ENCODE peak calls at places on chromosome 4, in four cellular contexts. D is activated B cell treated with CpG ODN at 0.5 μM for 24 hours, R is fibroblast of mammary gland, V is HT1080. T is an unnamed sample.

GRCh38 chr4:65502151-65502691 is 168.1 kb downstream of the EPHA5 start:
- DNase-seq in D (no peak), R (peak), V (peak), T (no peak)

GRCh38 chr4:155038459-155038858 is 170.0 kb upstream of the NPY2R start:
- DNase-seq in D (no peak), R (no peak), V (no peak), T (no peak)

GRCh38 chr4:8537041-8537461 is 43.1 kb upstream of the GPR78 start:
- DNase-seq in D (no peak), R (peak), V (peak), T (no peak)

GRCh38 chr4:128427832-128428366 is 140.3 kb upstream of the PGRMC2 start:
- DNase-seq in D (no peak), R (peak), V (peak), T (no peak)

GRCh38 chr4:186792994-186793393 is 69.3 kb upstream of the FAT1 start:
- DNase-seq in D (no peak), R (peak), V (no peak), T (no peak)

GRCh38 chr4:680931-681645 is 6.7 kb downstream of the MYL5 start:
- DNase-seq in D (peak), R (peak), V (peak), T (no peak)

GRCh38 chr4:85302193-85302736 is 172.7 kb upstream of the ARHGAP24 start:
- DNase-seq in D (no peak), R (no peak), V (no peak), T (no peak)

GRCh38 chr4:661856-662761 is 12.0 kb downstream of the ATP5ME start:
- DNase-seq in D (no peak), R (no peak), V (no peak), T (no peak)

GRCh38 chr4:10117424-10118354 is 1.1 kb upstream of the WDR1 start:
- DNase-seq in D (peak), R (peak), V (no peak), T (peak)

GRCh38 chr4:165635261-165635838 is 237.7 kb upstream of the TLL1 start:
- DNase-seq in D (no peak), R (no peak), V (no peak), T (no peak)

GRCh38 chr4:5710065-5710961 is 688 bp upstream of the EVC start:
- DNase-seq in D (no peak), R (no peak), V (no peak), T (no peak)

GRCh38 chr4:6339818-6340445 is 70.3 kb downstream of the WFS1 start:
- DNase-seq in D (no peak), R (no peak), V (no peak), T (no peak)

GRCh38 chr4:93657527-93657926 is 171.0 kb upstream of the ATOH1 start:
- DNase-seq in D (no peak), R (no peak), V (no peak), T (no peak)

GRCh38 chr4:108543359-108543968 is 76.9 kb upstream of the RPL34 start:
- DNase-seq in D (no peak), R (no peak), V (no peak), T (no peak)

GRCh38 chr4:24226018-24226417 is 336.2 kb upstream of the PPARGC1A start:
- DNase-seq in D (no peak), R (peak), V (peak), T (no peak)

GRCh38 chr4:173573286-173573685 is 43.3 kb upstream of the HAND2 start:
- DNase-seq in D (no peak), R (no peak), V (no peak), T (no peak)

GRCh38 chr4:185304541-185304940 is 91.2 kb downstream of the LRP2BP start:
- DNase-seq in D (no peak), R (no peak), V (no peak), T (no peak)

GRCh38 chr4:105594094-105595010 is 41.9 kb downstream of the ARHGEF38 start:
- DNase-seq in D (no peak), R (no peak), V (no peak), T (no peak)

GRCh38 chr4:71009796-71010588 is 16.5 kb downstream of the DCK start:
- DNase-seq in D (no peak), R (peak), V (peak), T (no peak)

GRCh38 chr4:136302566-136302965 is 1229.7 kb downstream of the PCDH18 start:
- DNase-seq in D (no peak), R (no peak), V (no peak), T (no peak)

GRCh38 chr4:182576609-182577289 is 333.5 kb downstream of the TENM3 start:
- DNase-seq in D (no peak), R (no peak), V (no peak), T (no peak)

GRCh38 chr4:106763044-106763443 is 273.1 kb downstream of the DKK2 start:
- DNase-seq in D (no peak), R (peak), V (no peak), T (no peak)

GRCh38 chr4:55078987-55079386 is 46.4 kb downstream of the KDR start:
- DNase-seq in D (no peak), R (peak), V (peak), T (no peak)

GRCh38 chr4:23902203-23902602 is 12.4 kb upstream of the PPARGC1A start:
- DNase-seq in D (no peak), R (no peak), V (no peak), T (no peak)

GRCh38 chr4:186158021-186158859 is 33.1 kb upstream of the CYP4V2 start:
- DNase-seq in D (no peak), R (no peak), V (no peak), T (no peak)

GRCh38 chr4:148288448-148288847 is 153.8 kb downstream of the NR3C2 start:
- DNase-seq in D (no peak), R (no peak), V (no peak), T (no peak)

GRCh38 chr4:155705664-155706063 is 39.0 kb downstream of the GUCY1A1 start:
- DNase-seq in D (no peak), R (peak), V (peak), T (no peak)

GRCh38 chr4:144967161-144967560 is 130.8 kb downstream of the ANAPC10 start:
- DNase-seq in D (no peak), R (no peak), V (no peak), T (no peak)

GRCh38 chr4:153267013-153267412 is 62.8 kb downstream of the TRIM2 start:
- DNase-seq in D (no peak), R (peak), V (no peak), T (no peak)

GRCh38 chr4:16862688-16863087 is 35.8 kb downstream of the LDB2 start:
- DNase-seq in D (no peak), R (peak), V (no peak), T (no peak)

GRCh38 chr4:17494258-17494657 is 17.6 kb downstream of the QDPR start:
- DNase-seq in D (no peak), R (peak), V (peak), T (no peak)

GRCh38 chr4:141247430-141247780 is 26.7 kb downstream of the ZNF330 start:
- DNase-seq in D (no peak), R (peak), V (no peak), T (no peak)

GRCh38 chr4:53365121-53365485 is 758 bp downstream of the SCFD2 start:
- DNase-seq in D (no peak), R (peak), V (peak), T (no peak)

GRCh38 chr4:80422727-80423404 is 87.3 kb downstream of the CFAP299 start:
- DNase-seq in D (no peak), R (no peak), V (no peak), T (no peak)

T was measured in mesothelial cell of epicardium.